ENCODE peak calls at places on chromosomes 7 and 10, in seven cellular contexts. Y is dorsolateral prefrontal cortex, H is prostate gland, S is Calu3, W is fibroblast of the aortic adventitia, M is OCI-LY7, N is upper lobe of right lung. U is an unnamed sample.

GRCh38 chr10:23081156-23081833 is 14.1 kb upstream of the MSRB2 start:
- DNase-seq in W (peak), H (peak), N (no peak), M (no peak), Y (no peak), S (no peak), U (no peak)

GRCh38 chr7:22325671-22326070 is 31.3 kb downstream of the RAPGEF5 start:
- DNase-seq in M (no peak), S (no peak), N (no peak), Y (no peak), W (no peak), H (no peak), U (no peak)

GRCh38 chr10:84214612-84215235 is 10.6 kb downstream of the LRIT2 start:
- DNase-seq in N (no peak), H (no peak), M (peak), Y (no peak), W (no peak), S (no peak), U (no peak)

GRCh38 chr10:17673517-17674051 is 29.6 kb downstream of the STAM start:
- DNase-seq in N (no peak), Y (no peak), W (peak), M (no peak), H (no peak), S (no peak), U (no peak)

GRCh38 chr7:155769701-155770100 is 42.6 kb downstream of the SHH start:
- DNase-seq in H (no peak), M (no peak), N (no peak), S (no peak), W (no peak), Y (no peak), U (no peak)

GRCh38 chr7:132347129-132347528 is 229.1 kb downstream of the PLXNA4 start:
- DNase-seq in M (no peak), N (no peak), H (no peak), W (no peak), S (no peak), Y (no peak), U (no peak)

GRCh38 chr10:132479603-132480221 is 57.9 kb upstream of the INPP5A start:
- DNase-seq in M (no peak), H (no peak), N (no peak), Y (no peak), W (no peak), S (no peak), U (peak)

GRCh38 chr10:92354587-92354986 is 63.6 kb downstream of the MARCHF5 start:
- DNase-seq in H (no peak), W (no peak), S (no peak), Y (no peak), N (no peak), M (no peak), U (no peak)

GRCh38 chr7:52565980-52566379 is 469.5 kb upstream of the POM121L12 start:
- DNase-seq in W (no peak), Y (no peak), S (no peak), N (no peak), H (no peak), M (no peak), U (no peak)

GRCh38 chr10:70265032-70265689 is 18.6 kb downstream of the NPFFR1 start:
- DNase-seq in N (no peak), Y (no peak), H (no peak), S (peak), W (no peak), M (peak), U (no peak)

GRCh38 chr10:25875555-25876165 is 58.4 kb upstream of the MYO3A start:
- DNase-seq in W (peak), M (peak), N (peak), Y (peak), H (peak), S (peak), U (no peak)

GRCh38 chr7:14341200-14341599 is 351.7 kb upstream of the ETV1 start:
- DNase-seq in Y (no peak), N (no peak), M (no peak), H (no peak), S (no peak), W (no peak), U (no peak)

GRCh38 chr10:59748834-59749233 is 4.4 kb downstream of the MRLN start:
- DNase-seq in S (no peak), M (no peak), H (no peak), W (no peak), Y (no peak), N (no peak), U (no peak)

GRCh38 chr7:101804642-101805401 is 12.6 kb upstream of the CUX1 start:
- DNase-seq in N (no peak), W (peak), M (peak), H (no peak), S (peak), Y (no peak), U (no peak)

GRCh38 chr7:69526570-69526969 is 71.7 kb upstream of the AUTS2 start:
- DNase-seq in N (no peak), Y (no peak), W (no peak), H (no peak), S (no peak), M (no peak), U (no peak)

GRCh38 chr10:15245530-15245929 is 77.0 kb upstream of the NMT2 start:
- DNase-seq in W (peak), H (no peak), N (no peak), S (no peak), Y (no peak), M (peak), U (no peak)
- TF ChIP-seq CTCF in W (peak), H (no peak), N (peak), S (peak), Y (no peak), M (peak), U (peak)

DNA sequence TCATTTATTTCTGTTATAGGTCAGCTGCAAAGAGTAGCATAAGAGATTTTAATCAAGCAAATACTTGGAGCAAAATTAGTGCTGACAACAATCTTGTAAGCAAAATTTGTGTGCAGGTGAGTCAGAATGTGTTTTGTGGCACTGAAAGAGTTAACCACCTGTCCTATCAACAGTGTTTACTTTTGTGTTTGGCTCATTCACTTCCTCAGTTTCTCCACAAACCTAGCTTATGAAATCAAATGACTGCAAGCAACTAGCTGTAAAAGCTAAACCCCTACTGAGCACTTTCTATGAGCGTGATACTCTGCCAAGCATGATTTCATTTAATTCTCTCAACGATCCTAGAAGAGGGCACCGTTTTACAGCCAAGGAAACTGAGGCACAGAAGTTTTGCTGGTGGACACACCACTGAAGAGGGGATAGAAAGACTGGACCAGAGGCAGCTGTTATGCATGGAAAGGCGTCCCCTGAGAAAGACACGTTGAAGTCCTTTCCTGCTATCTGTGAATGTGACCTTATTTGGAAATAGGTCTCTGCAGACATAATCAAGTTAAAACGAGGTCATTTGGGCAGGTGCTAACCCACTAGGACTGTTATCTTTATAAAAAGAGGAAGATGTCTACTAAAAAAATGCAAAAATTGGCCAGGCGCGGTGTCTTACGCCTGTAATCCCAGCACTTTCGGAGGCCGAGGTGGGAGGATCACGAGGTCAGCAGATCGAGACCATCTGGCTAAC is 31.8 kb downstream of the ELMO1 start:
- DNase-seq in M (no peak), H (no peak), W (no peak), N (no peak), S (no peak), Y (no peak), U (no peak)
- TF ChIP-seq CTCF in M (no peak), H (no peak), W (no peak), N (no peak), S (no peak), Y (no peak), U (no peak)

GRCh38 chr10:43904301-43904700 is 255.6 kb upstream of the ZNF32 start:
- DNase-seq in S (no peak), Y (no peak), W (no peak), H (no peak), M (no peak), N (no peak), U (no peak)
- TF ChIP-seq CTCF in S (no peak), Y (no peak), W (no peak), H (no peak), M (no peak), N (no peak), U (no peak)

DNA sequence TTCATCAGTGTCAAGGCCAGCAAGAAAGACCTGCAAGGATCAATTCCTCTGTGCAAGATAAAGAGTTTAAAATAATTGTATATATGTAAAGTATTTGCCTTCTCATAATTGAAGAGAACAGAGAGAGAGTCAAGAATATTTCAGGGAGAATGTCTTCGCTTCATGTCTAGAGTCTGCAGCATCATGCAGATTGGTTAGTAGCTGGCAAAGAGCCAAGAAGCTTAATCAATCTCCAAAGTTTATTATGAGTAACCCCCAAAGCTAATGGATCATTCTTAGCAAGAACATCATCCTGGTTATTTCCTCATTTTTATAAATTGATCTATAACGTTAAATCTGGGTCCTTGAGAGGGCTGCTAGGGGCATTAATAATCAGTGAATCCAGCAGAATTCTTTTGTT is 38.9 kb upstream of the CTBP2 start:
- DNase-seq in N (no peak), H (no peak), Y (no peak), S (no peak), M (no peak), W (no peak), U (no peak)
- TF ChIP-seq CTCF in N (no peak), H (no peak), Y (no peak), S (no peak), M (no peak), W (no peak), U (no peak)

GRCh38 chr7:92988051-92988450 is 129.7 kb downstream of the SAMD9 start:
- DNase-seq in M (no peak), Y (no peak), N (no peak), W (peak), H (peak), S (peak), U (no peak)
- TF ChIP-seq CTCF in M (peak), Y (peak), N (peak), W (peak), H (peak), S (no peak), U (peak)

GRCh38 chr10:69123306-69123746 is 652 bp upstream of the VPS26A start:
- DNase-seq in M (no peak), H (peak), S (no peak), Y (no peak), N (no peak), W (peak), U (no peak)
- TF ChIP-seq CTCF in M (peak), H (no peak), S (peak), Y (no peak), N (peak), W (no peak), U (peak)

U was measured in chondrocyte.